ENCODE peak calls at places on chromosomes 4 and X, in four cellular contexts. V is K562, Q is GM12878, A is H1. N is an unnamed sample.
A peak's percentile ranks its signal among the peaks of the same experiment; 100 is the strongest.

GRCh38 chr4:139454111-139454600 is at the start of gene RAB33B:
- DNase-seq in V (peak; percentile 14), Q (no peak), A (no peak), N (peak; percentile 86)

GRCh38 chr4:162408309-162408708 is 244.5 kb upstream of the FSTL5 start:
- DNase-seq in V (no peak), Q (no peak), A (no peak), N (no peak)

GRCh38 chr4:15244354-15244753 is 183.5 kb upstream of the C1QTNF7 start:
- DNase-seq in V (no peak), Q (no peak), A (no peak), N (peak; percentile 61)

GRCh38 chr4:80266267-80266901 is at the start of gene FGF5:
- DNase-seq in V (peak; percentile 84), Q (no peak), A (peak; percentile 77), N (peak; percentile 94)

GRCh38 chr4:126396703-126397102 is 1081.9 kb downstream of the FAT4 start:
- DNase-seq in V (no peak), Q (no peak), A (no peak), N (no peak)

GRCh38 chrX:17373337-17373736 is 1.7 kb upstream of the NHS start:
- DNase-seq in V (no peak), Q (no peak), A (no peak), N (no peak)

GRCh38 chr4:5757536-5757935 is 46.5 kb downstream of the EVC start:
- DNase-seq in V (no peak), Q (no peak), A (no peak), N (no peak)

GRCh38 chr4:168722391-168722790 is 225.5 kb downstream of the PALLD start:
- DNase-seq in V (no peak), Q (no peak), A (no peak), N (no peak)

DNA sequence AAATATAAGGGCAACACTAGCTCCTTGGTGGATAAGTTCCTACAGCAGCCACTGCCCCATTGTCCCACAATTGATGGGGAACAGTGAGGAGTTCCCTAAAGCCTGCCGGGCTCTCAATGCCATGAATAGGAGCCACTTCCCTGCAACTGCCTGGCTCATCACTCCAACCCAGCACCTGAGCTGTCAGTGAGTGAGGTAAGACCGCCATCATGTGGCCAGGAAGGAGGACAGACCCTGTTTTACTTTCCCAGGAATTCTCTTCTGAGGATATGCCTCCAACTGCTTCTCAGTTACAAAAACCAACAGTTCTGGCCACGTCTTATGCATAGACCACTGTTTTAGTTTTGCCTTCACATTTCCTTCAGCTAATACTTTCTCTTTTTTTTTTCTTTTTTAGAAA is 45.5 kb downstream of the SRPX start:
- DNase-seq in V (peak; percentile 28), Q (peak; percentile 3), A (peak; percentile 45), N (peak; percentile 28)
- TF ChIP-seq CTCF in V (peak; percentile 60), Q (peak; percentile 61), A (peak; percentile 63), N (peak; percentile 53)

DNA sequence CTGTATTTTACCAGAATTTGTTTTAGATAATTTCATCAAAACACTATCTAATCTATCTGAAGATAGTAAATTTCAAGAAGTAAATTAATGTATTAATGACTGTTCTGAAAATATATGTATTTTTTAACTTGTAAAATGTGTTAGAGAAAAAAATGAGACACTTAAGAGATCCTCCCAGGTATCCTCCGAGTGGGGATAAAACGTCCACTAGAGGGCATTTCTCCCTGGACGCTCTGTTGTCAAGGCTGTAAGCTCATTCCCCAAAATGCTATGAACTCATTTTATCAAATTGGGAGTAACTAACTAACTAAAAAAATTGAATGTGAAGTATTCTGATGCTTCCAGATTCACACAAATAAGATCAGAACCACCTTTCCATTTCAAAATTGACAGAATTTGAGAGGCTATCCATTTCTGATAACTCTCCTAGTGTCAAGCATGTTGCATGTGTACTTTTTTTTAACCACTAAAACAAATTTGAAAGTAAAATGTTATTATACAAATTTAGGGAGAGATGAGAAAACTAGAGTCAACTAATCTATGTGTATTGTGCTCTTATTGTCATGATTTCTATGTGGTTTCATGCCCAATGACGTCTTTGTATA is 337.3 kb upstream of the HS3ST1 start:
- DNase-seq in V (peak; percentile 10), Q (no peak), A (no peak), N (peak; percentile 37)
- TF ChIP-seq CHD1 in V (no peak), Q (no peak), A (no peak), N (no peak)

DNA sequence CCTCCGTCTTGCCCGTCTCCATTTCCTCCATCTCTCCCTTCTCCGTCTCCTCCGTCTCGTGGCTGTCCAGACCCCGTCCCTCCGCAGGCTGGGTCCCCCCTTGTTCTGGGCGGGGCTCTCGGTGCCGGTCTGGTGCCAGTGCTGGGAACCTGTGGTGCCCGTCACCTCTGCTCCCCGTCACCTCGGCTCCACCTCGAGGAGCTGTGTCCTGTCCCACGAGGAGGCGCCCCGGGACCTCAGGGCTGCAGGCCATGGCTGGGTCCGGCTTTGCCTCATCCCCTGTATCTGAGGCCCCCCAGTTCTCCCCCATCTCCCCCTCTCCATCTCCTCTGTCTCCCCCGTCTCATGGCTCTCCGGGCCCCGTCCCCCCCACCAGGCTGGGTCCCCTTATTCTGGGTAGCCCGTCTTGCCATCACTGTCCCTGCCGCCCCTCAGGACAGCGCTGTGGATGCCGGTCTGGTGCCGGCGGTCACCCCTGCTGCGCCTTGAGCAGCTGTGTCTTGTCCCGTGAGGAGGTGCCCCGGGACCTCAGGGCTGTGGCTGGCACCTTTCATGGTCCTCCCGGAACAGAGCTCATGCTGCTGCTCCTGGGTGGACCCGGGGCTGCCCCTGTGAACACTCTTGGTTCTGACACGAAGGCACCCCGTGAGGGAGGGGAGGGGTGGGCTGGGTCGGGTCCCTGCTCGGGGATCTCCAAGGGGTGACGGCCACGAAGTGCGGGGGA is 13.3 kb upstream of the GTPBP6 start:
- DNase-seq in V (no peak), Q (no peak), A (no peak), N (no peak)
- H3K4me3 ChIP-seq in V (no peak overlapping the region), Q (no peak overlapping the region), A (peak overlapping the region; percentile 47), N (no peak overlapping the region)

DNA sequence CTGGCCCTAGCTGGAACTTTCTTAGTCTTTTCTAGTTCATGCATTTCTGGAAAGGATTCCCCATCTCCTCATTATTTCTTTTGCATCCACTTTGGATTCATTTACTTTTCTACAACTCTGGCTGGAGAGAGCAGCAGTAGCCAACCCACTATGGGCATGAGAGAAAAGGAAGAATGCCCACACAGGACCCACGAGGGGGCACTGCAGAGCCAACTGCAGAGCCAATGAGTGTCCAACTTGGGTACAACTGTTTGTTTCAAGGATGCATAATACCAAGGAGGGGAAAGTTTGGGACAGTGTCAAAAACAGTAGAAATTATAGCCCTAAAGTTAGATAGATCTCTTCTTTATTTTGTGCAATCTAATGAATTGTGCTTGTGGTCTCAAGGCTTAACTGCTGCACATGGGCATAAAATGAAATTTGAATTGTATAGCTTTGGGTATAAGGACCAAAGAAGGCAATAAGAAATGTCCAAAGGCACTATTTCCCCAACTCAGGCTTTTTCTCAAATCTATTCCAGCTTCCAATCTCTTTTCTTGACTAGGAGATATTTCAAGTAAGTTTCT is 230.6 kb downstream of the NSUN7 start:
- DNase-seq in V (no peak), Q (no peak), A (no peak), N (no peak)
- TF ChIP-seq CTCF in V (peak; percentile 28), Q (peak; percentile 61), A (peak; percentile 50), N (peak; percentile 36)

GRCh38 chr4:1325681-1326635 is 21.1 kb upstream of the UVSSA start:
- DNase-seq in V (no peak), Q (no peak), A (no peak), N (no peak)
- TF ChIP-seq CHD1 in V (no peak), Q (no peak), A (no peak), N (no peak)

GRCh38 chr4:40453912-40454311 is 118.8 kb downstream of the CHRNA9 start:
- DNase-seq in V (no peak), Q (no peak), A (no peak), N (no peak)

GRCh38 chr4:40454816-40455215 is 119.7 kb downstream of the CHRNA9 start:
- DNase-seq in V (no peak), Q (no peak), A (no peak), N (no peak)

GRCh38 chr4:40455340-40455902 is 120.3 kb downstream of the CHRNA9 start:
- DNase-seq in V (no peak), Q (no peak), A (no peak), N (no peak)

GRCh38 chr4:40448875-40449274 is 113.7 kb downstream of the CHRNA9 start:
- DNase-seq in V (no peak), Q (no peak), A (no peak), N (no peak)

GRCh38 chr4:40452490-40452813 is 117.3 kb downstream of the CHRNA9 start:
- DNase-seq in V (no peak), Q (no peak), A (no peak), N (no peak)
- H3K4me3 ChIP-seq in V (no peak overlapping the region), Q (no peak overlapping the region), A (no peak overlapping the region), N (peak overlapping the region; percentile 41)

DNA sequence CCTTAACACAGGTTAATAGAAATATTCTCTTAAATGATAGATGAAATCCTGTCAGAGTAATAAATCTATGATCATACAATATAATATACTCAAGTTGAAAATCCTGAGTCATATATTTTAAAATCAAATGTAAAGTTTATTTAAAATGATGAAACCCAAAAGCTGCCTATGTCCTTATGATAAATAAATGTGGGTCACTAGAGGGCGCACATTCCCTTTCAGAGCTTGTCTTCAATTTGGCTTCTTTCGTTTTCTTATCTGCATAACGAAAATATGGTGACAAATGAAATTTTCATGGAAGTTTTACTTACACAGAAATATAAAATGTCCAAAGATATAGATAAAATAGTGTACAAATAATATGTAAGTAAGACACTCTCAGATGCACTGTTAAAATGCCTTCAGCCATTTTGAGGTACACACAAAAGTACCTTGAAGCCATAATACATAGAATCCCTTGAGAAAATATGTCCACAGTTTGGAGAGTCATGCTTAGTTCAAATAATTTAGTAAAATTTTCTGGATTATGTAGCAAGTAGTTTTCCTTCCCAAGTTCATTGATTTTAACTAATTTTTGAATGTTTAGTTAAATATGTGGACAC is 680.4 kb downstream of the DMD start:
- DNase-seq in V (peak; percentile 9), Q (no peak), A (no peak), N (peak; percentile 52)
- TF ChIP-seq CTCF in V (no peak), Q (peak; percentile 69), A (no peak), N (peak; percentile 73)

GRCh38 chrX:11382935-11383334 is 89.7 kb downstream of the AMELX start:
- DNase-seq in V (no peak), Q (no peak), A (no peak), N (no peak)
- TF ChIP-seq CHD1 in V (no peak), Q (no peak), A (no peak), N (no peak)

DNA sequence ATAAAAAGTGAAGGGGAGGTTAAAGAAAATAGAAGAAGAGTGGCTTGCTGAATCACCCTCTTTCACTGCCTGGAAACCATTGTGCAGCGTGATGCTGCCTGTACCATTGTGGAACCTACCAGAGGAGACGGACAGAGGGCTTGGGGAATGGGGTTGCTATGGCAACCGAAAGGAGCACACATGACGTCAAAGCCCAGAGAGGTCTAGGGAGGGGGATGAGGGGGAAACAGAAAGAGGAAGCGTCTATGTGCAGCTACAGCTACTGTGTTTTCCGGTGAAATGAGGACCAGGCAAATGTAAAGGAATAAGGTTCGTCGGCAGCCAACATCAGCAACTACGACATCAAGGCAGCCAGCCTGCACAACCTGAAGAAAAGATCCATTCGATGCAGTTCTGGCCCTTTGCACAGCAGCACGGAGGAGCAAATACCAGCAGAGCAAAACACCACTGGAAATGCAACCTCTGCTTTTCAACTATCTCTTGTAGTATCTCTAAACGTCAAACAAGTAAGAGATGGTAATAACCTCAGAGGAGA is at the start of gene MAPK10:
- DNase-seq in V (no peak), Q (peak; percentile 62), A (peak; percentile 58), N (peak; percentile 88)
- H3K4me3 ChIP-seq in V (no peak within 1 kb of the TSS), Q (no peak within 1 kb of the TSS), A (no peak within 1 kb of the TSS), N (peak within 1 kb of the TSS; percentile 20)

N was measured in IMR-90.